ENCODE peak calls at places on chromosomes 16 and 17, in ten cellular contexts. S, D, F, L, U, T, B, W, J and Y are unnamed samples. For H3K4me1 and H3K9me3, the result is how much of the 10 kb centered on the place peaks cover.

GRCh38 chr17:42247734-42248133 is 28.5 kb downstream of the STAT5B start:
- DNase-seq in S (no peak), D (no peak), F (no peak), L (no peak), U (no peak), T (no peak), B (no peak), W (no peak), J (peak), Y (no peak)

GRCh38 chr16:53159781-53160436 is 105.1 kb downstream of the CHD9 start:
- DNase-seq in S (no peak), D (no peak), F (peak), L (peak), U (no peak), T (no peak), B (peak), W (no peak), J (no peak), Y (peak)

GRCh38 chr16:15961060-15961511 is 11.7 kb downstream of the ABCC1 start:
- DNase-seq in S (no peak), D (no peak), F (no peak), L (no peak), U (no peak), T (no peak), B (peak), W (no peak), J (no peak), Y (peak)

GRCh38 chr17:39622380-39623006 is 4.3 kb upstream of the PPP1R1B start:
- DNase-seq in S (no peak), D (no peak), F (no peak), L (peak), U (no peak), T (no peak), B (no peak), W (no peak), J (no peak), Y (no peak)

GRCh38 chr17:17341452-17341851 is 38.3 kb downstream of the NT5M start:
- DNase-seq in S (no peak), D (no peak), F (no peak), L (no peak), U (no peak), T (no peak), B (no peak), W (no peak), J (no peak), Y (no peak)

GRCh38 chr17:62724398-62725146 is 83.5 kb downstream of the MARCHF10 start:
- DNase-seq in S (no peak), D (peak), F (no peak), L (peak), U (no peak), T (no peak), B (peak), W (no peak), J (no peak), Y (peak)

GRCh38 chr17:4678448-4679026 is 25.4 kb downstream of the PELP1 start:
- DNase-seq in S (no peak), D (no peak), F (peak), L (peak), U (no peak), T (no peak), B (no peak), W (no peak), J (peak), Y (no peak)

GRCh38 chr16:53080345-53081031 is 25.7 kb downstream of the CHD9 start:
- DNase-seq in S (peak), D (peak), F (peak), L (peak), U (peak), T (peak), B (no peak), W (peak), J (no peak), Y (no peak)

GRCh38 chr17:37571674-37572073 is 37.5 kb downstream of the SYNRG start:
- DNase-seq in S (no peak), D (no peak), F (no peak), L (no peak), U (no peak), T (no peak), B (no peak), W (no peak), J (no peak), Y (no peak)

GRCh38 chr16:46961373-46962353 is 11.8 kb downstream of the DNAJA2 start:
- DNase-seq in S (no peak), D (no peak), F (no peak), L (no peak), U (no peak), T (no peak), B (peak), W (no peak), J (no peak), Y (no peak)

GRCh38 chr16:13245713-13246377 is 344.4 kb downstream of the SHISA9 start:
- DNase-seq in S (no peak), D (no peak), F (no peak), L (no peak), U (no peak), T (no peak), B (no peak), W (no peak), J (no peak), Y (no peak)

GRCh38 chr17:45656527-45657181 is 127.5 kb upstream of the CRHR1 start:
- DNase-seq in S (no peak), D (no peak), F (no peak), L (no peak), U (no peak), T (no peak), B (no peak), W (no peak), J (no peak), Y (no peak)

GRCh38 chr16:49834496-49835009 is 21.4 kb downstream of the ZNF423 start:
- DNase-seq in S (peak), D (no peak), F (peak), L (no peak), U (peak), T (peak), B (no peak), W (peak), J (no peak), Y (no peak)

GRCh38 chr16:23407436-23408125 is 45.4 kb downstream of the COG7 start:
- DNase-seq in S (no peak), D (no peak), F (no peak), L (no peak), U (no peak), T (no peak), B (no peak), W (no peak), J (no peak), Y (no peak)

GRCh38 chr16:29662729-29663019 is 373 bp upstream of the SPN start:
- DNase-seq in S (no peak), D (no peak), F (no peak), L (no peak), U (no peak), T (no peak), B (peak), W (no peak), J (no peak), Y (peak)

GRCh38 chr16:79278506-79278905 is 322.0 kb downstream of the MAF start:
- DNase-seq in S (no peak), D (no peak), F (no peak), L (no peak), U (no peak), T (no peak), B (peak), W (no peak), J (no peak), Y (peak)

GRCh38 chr17:1941241-1942065 is 83.7 kb downstream of the RTN4RL1 start:
- DNase-seq in S (no peak), D (no peak), F (no peak), L (no peak), U (no peak), T (no peak), B (no peak), W (no peak), J (no peak), Y (no peak)

GRCh38 chr17:43745541-43745940 is 13.1 kb downstream of the SOST start:
- DNase-seq in S (no peak), D (no peak), F (no peak), L (no peak), U (peak), T (no peak), B (no peak), W (no peak), J (no peak), Y (no peak)

GRCh38 chr17:22569459-22570143 is 877.3 kb downstream of the KCNJ18 start:
- DNase-seq in S (no peak), D (no peak), F (no peak), L (no peak), U (no peak), T (no peak), B (no peak), W (no peak), J (no peak), Y (no peak)

GRCh38 chr16:54212893-54213292 is 73.7 kb downstream of the IRX3 start:
- DNase-seq in S (no peak), D (no peak), F (no peak), L (no peak), U (no peak), T (no peak), B (no peak), W (no peak), J (no peak), Y (no peak)

GRCh38 chr16:30996324-30996999 is 11.5 kb downstream of the HSD3B7 start:
- DNase-seq in S (peak), D (no peak), F (no peak), L (peak), U (no peak), T (no peak), B (no peak), W (no peak), J (peak), Y (peak)

GRCh38 chr17:58289869-58290268 is 9.1 kb upstream of the MPO start:
- DNase-seq in S (no peak), D (no peak), F (no peak), L (peak), U (no peak), T (no peak), B (no peak), W (no peak), J (peak), Y (peak)

GRCh38 chr17:40218740-40219072 is 398 bp upstream of the WIPF2 start:
- DNase-seq in S (peak), D (peak), F (peak), L (peak), U (peak), T (peak), B (peak), W (peak), J (peak), Y (peak)

GRCh38 chr17:66885417-66885816 is 50.5 kb downstream of the CACNG5 start:
- DNase-seq in S (no peak), D (no peak), F (no peak), L (no peak), U (no peak), T (no peak), B (no peak), W (peak), J (no peak), Y (no peak)

GRCh38 chr17:73308017-73308823 is 3.6 kb downstream of the CDC42EP4 start:
- DNase-seq in S (peak), D (peak), F (no peak), L (peak), U (peak), T (peak), B (no peak), W (peak), J (peak), Y (peak)

GRCh38 chr17:12618557-12618956 is 47.1 kb upstream of the MYOCD start:
- DNase-seq in S (no peak), D (no peak), F (no peak), L (no peak), U (no peak), T (no peak), B (no peak), W (no peak), J (no peak), Y (no peak)

GRCh38 chr17:19724501-19725420 is 8.4 kb upstream of the SLC47A2 start:
- DNase-seq in S (peak), D (peak), F (no peak), L (no peak), U (peak), T (peak), B (peak), W (peak), J (peak), Y (peak)

GRCh38 chr16:68884867-68885266 is 41.5 kb downstream of the TANGO6 start:
- DNase-seq in S (no peak), D (no peak), F (no peak), L (no peak), U (no peak), T (no peak), B (no peak), W (no peak), J (no peak), Y (no peak)

GRCh38 chr17:58476812-58477211 is 11.4 kb downstream of the HSF5 start:
- DNase-seq in S (no peak), D (no peak), F (no peak), L (no peak), U (no peak), T (no peak), B (no peak), W (no peak), J (no peak), Y (no peak)

GRCh38 chr17:45792437-45792836 is 8.3 kb downstream of the CRHR1 start:
- DNase-seq in S (no peak), D (no peak), F (no peak), L (no peak), U (no peak), T (no peak), B (no peak), W (no peak), J (no peak), Y (no peak)

GRCh38 chr17:50162466-50163254 is 3.1 kb upstream of the SGCA start:
- DNase-seq in S (no peak), D (no peak), F (no peak), L (no peak), U (no peak), T (no peak), B (peak), W (no peak), J (no peak), Y (no peak)

GRCh38 chr17:50161023-50161910 is 4.5 kb upstream of the SGCA start:
- DNase-seq in S (peak), D (peak), F (peak), L (peak), U (peak), T (peak), B (peak), W (peak), J (peak), Y (peak)

GRCh38 chr17:50163846-50164696 is 1.7 kb upstream of the SGCA start:
- DNase-seq in S (no peak), D (no peak), F (no peak), L (no peak), U (no peak), T (peak), B (no peak), W (no peak), J (no peak), Y (no peak)

GRCh38 chr17:50164697-50164988 is 1.2 kb upstream of the SGCA start:
- DNase-seq in S (no peak), D (no peak), F (no peak), L (no peak), U (no peak), T (no peak), B (no peak), W (no peak), J (no peak), Y (no peak)

DNA sequence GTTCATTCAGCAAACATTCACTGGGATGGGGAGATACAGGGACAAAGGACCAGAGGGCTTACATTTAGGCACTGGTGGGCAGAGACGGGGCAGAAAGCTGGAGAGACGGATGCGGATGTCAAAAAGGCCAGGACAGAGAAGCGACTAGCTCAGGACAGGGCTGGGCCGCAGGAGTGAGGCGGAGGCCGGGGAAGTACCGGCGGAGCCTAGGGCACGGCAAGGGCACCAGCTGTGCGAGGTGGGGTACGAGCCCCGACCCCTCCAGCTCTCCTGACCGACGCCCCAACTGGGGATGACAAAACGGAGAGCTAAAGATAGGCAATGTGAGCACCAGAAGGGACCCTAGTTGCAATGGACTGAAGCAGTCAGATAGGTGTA is 3.9 kb upstream of the SGCA start:
- DNase-seq in S (no peak), D (no peak), F (no peak), L (no peak), U (no peak), T (no peak), B (no peak), W (no peak), J (no peak), Y (no peak)
- H3K4me3 ChIP-seq in S (no peak), D (no peak), F (no peak), L (peak), U (peak), T (no peak), B (peak), W (no peak), J (peak), Y (no peak)

DNA sequence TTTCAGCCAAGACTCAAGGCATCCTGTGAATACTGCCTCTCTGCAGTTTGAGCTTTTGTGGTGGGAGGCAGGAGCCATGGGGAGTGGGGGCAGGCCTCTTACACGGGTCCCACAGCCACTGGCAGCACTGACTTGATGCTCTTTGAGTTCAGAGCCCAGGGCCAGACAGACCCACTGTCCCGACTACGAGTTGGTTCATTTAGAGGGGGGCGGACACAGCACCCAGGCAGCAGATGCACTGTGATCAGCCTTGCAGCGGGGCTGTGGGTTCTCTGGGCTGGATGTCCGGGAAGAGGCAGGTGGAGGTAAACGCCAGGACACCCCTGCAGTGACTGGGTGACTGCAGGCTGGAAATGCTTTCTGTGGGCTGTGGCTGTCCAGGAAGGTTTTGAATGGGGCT is 237.1 kb downstream of the SEC14L1 start:
- DNase-seq in S (no peak), D (no peak), F (peak), L (no peak), U (no peak), T (no peak), B (no peak), W (no peak), J (no peak), Y (no peak)
- H3K4me1 ChIP-seq in S (under half), D (under half), F (half or more), L (under half), U (half or more), T (half or more), B (half or more), W (half or more), J (under half), Y (under half)

GRCh38 chr16:35447010-35447558 is 1987.7 kb downstream of the TP53TG3F start:
- DNase-seq in S (no peak), D (no peak), F (no peak), L (no peak), U (no peak), T (no peak), B (no peak), W (no peak), J (no peak), Y (no peak)
- H3K9me3 ChIP-seq in S (under half), D (under half), F (under half), L (under half), U (under half), T (half or more), B (under half), W (under half), J (under half), Y (under half)

DNA sequence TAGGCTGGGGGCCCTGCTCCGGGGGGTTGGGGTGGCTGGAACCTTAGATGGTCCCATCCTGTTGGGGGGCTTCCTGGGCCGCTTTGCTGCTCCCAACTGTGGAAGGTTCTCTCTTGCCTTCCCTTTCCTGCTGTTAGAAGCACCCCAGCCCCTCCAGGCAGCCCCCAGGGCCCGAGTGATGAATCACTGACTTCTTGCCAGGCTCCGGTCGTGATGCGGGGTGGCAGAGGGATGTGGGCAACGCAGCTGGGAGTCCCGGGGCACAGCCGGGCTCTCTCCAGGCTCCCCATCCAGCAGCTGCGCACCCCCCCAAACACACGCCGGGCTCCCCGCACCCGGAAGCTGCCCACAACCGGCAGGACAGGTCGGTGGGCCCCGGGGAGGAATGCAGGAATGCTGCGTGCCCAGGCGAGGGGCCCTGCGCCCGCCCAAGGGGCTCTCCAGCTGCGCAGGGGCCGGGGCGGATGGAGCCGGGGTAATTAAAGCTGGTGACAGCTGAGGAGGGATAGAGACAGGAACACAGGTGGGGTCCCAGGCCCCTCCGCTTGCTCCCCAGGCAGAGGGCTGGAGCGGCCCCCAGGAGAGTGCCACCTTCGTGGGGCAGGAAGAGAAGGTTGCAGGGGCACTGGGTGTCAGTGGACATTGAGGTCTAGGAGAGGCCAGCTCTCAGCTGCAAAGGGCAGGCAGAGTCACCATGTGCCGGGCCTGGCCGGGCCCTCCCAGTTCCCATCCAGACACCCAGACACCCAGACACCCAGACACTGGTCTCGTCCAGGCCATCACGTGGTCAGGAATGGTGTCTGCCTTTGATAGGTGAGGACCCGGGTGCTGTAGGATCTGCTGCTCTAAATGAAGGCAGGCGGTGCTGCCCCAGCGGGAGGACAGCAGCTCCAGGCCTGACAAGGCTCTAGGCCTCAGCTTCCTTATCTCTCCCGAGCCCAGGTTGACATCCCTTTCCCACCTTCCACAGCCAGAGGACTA is 15.0 kb upstream of the SLC38A10 start:
- DNase-seq in S (no peak), D (no peak), F (peak), L (no peak), U (no peak), T (no peak), B (no peak), W (no peak), J (no peak), Y (no peak)
- H3K4me3 ChIP-seq in S (no peak), D (no peak), F (no peak), L (no peak), U (no peak), T (peak), B (no peak), W (no peak), J (peak), Y (no peak)

DNA sequence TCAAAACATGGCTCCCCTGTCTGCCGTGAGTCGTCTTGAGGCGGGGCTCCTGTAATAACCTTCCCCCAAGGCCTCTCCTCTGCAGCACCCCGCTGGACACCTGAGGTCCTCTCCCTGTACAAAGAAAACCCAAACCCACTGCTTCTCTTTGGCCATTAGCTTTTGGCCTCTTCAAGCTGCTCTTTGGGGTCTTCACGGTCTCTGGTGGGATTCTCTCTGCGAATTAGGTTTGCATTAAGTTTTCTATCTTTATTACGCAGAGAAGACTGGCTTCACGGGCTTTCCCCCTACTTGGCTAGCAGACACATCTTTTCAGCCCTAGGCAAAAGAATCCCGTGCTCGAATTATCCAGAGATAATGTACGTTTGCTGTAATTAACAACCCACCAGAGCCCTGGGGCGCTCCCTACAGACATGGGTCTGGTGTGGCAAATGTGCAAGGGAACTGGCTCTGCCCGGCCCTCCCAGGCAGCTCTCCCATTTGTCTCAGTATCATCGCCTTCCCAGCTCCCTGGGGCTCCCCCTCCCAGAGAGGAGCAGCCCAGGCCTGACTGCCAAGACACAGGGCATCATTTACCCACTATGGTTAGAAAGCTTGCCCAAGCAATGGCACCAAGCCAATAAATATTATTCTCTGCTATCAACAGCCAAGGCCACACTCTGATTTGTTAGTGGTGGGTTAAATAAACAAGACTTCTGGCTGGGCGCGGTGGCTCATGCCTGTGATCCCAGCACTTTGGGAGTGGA is 24.7 kb upstream of the KLHDC4 start:
- DNase-seq in S (no peak), D (no peak), F (peak), L (peak), U (peak), T (peak), B (no peak), W (peak), J (peak), Y (peak)
- H3K4me1 ChIP-seq in S (under half), D (under half), F (under half), L (under half), U (under half), T (under half), B (under half), W (under half), J (under half), Y (under half)

GRCh38 chr16:35431829-35432663 is 1972.6 kb downstream of the TP53TG3F start:
- DNase-seq in S (no peak), D (no peak), F (peak), L (no peak), U (no peak), T (no peak), B (no peak), W (no peak), J (no peak), Y (no peak)
- H3K9me3 ChIP-seq in S (under half), D (under half), F (under half), L (under half), U (under half), T (under half), B (under half), W (under half), J (under half), Y (under half)

GRCh38 chr16:67804853-67805542 is 1.4 kb downstream of the RANBP10 start:
- DNase-seq in S (no peak), D (no peak), F (no peak), L (peak), U (no peak), T (no peak), B (no peak), W (no peak), J (no peak), Y (no peak)
- H3K4me3 ChIP-seq in S (no peak), D (peak), F (peak), L (peak), U (peak), T (peak), B (peak), W (no peak), J (peak), Y (no peak)